ENCODE peak calls at places on chromosome 19, in four cellular contexts. J, I, X and K are unnamed samples.
A peak's percentile ranks its signal among the peaks of the same experiment; 100 is the strongest.

GRCh38 chr19:3350014-3350663 is 16.2 kb upstream of the NFIC start:
- DNase-seq in J (peak; percentile 37), I (no peak), X (peak; percentile 59), K (no peak)

GRCh38 chr19:2538096-2538757 is 62.3 kb downstream of the GADD45B start:
- DNase-seq in J (no peak), I (no peak), X (no peak), K (no peak)

GRCh38 chr19:35812220-35813042 is at the start of gene PRODH2:
- DNase-seq in J (no peak), I (no peak), X (no peak), K (no peak)

GRCh38 chr19:4474504-4475136 is 2.5 kb downstream of the HDGFL2 start:
- DNase-seq in J (no peak), I (no peak), X (no peak), K (no peak)

GRCh38 chr19:33797821-33798633 is 1.4 kb downstream of the KCTD15 start:
- DNase-seq in J (no peak), I (peak; percentile 82), X (peak; percentile 84), K (no peak)

GRCh38 chr19:46040952-46041500 is at the start of gene IGFL4:
- DNase-seq in J (no peak), I (no peak), X (no peak), K (no peak)

GRCh38 chr19:56170261-56170660 is 5.5 kb upstream of the GALP start:
- DNase-seq in J (peak; percentile 91), I (peak; percentile 45), X (no peak), K (no peak)

GRCh38 chr19:53865918-53866696 is 1.6 kb upstream of the MYADM start:
- DNase-seq in J (no peak), I (peak; percentile 80), X (peak; percentile 82), K (peak; percentile 15)

GRCh38 chr19:51012661-51013190 is 6.8 kb downstream of the KLK10 start:
- DNase-seq in J (no peak), I (no peak), X (no peak), K (no peak)

GRCh38 chr19:40594657-40595077 is 6.5 kb upstream of the LTBP4 start:
- DNase-seq in J (no peak), I (no peak), X (no peak), K (no peak)
- TF ChIP-seq CTCF in J (no peak), I (no peak), X (no peak), K (no peak)

GRCh38 chr19:57664269-57665127 is 4.2 kb upstream of the ZSCAN4 start:
- DNase-seq in J (peak; percentile 70), I (peak; percentile 60), X (peak; percentile 47), K (no peak)
- H3K4me3 ChIP-seq in J (peak overlapping the region; percentile 73), I (peak overlapping the region; percentile 46), X (peak overlapping the region; percentile 38), K (peak overlapping the region; percentile 55)

GRCh38 chr19:48117515-48118330 is 7.1 kb upstream of the PLA2G4C start:
- DNase-seq in J (no peak), I (no peak), X (no peak), K (no peak)
- TF ChIP-seq CTCF in J (no peak), I (no peak), X (no peak), K (no peak)

GRCh38 chr19:32570081-32570785 is 10.8 kb upstream of the PDCD5 start:
- DNase-seq in J (peak; percentile 50), I (peak; percentile 19), X (peak; percentile 47), K (peak; percentile 5)
- H3K4me3 ChIP-seq in J (no peak overlapping the region), I (no peak overlapping the region), X (no peak overlapping the region), K (no peak overlapping the region)

GRCh38 chr19:58471736-58472135 is 4.4 kb upstream of the ZNF446 start:
- DNase-seq in J (no peak), I (no peak), X (no peak), K (no peak)

GRCh38 chr19:58469241-58470013 is 2.5 kb downstream of the ZNF324 start:
- DNase-seq in J (no peak), I (no peak), X (no peak), K (no peak)

GRCh38 chr19:58466089-58466759 is 656 bp upstream of the ZNF324 start:
- DNase-seq in J (no peak), I (no peak), X (no peak), K (no peak)

GRCh38 chr19:58468216-58468839 is 1.4 kb downstream of the ZNF324 start:
- DNase-seq in J (no peak), I (no peak), X (no peak), K (no peak)

DNA sequence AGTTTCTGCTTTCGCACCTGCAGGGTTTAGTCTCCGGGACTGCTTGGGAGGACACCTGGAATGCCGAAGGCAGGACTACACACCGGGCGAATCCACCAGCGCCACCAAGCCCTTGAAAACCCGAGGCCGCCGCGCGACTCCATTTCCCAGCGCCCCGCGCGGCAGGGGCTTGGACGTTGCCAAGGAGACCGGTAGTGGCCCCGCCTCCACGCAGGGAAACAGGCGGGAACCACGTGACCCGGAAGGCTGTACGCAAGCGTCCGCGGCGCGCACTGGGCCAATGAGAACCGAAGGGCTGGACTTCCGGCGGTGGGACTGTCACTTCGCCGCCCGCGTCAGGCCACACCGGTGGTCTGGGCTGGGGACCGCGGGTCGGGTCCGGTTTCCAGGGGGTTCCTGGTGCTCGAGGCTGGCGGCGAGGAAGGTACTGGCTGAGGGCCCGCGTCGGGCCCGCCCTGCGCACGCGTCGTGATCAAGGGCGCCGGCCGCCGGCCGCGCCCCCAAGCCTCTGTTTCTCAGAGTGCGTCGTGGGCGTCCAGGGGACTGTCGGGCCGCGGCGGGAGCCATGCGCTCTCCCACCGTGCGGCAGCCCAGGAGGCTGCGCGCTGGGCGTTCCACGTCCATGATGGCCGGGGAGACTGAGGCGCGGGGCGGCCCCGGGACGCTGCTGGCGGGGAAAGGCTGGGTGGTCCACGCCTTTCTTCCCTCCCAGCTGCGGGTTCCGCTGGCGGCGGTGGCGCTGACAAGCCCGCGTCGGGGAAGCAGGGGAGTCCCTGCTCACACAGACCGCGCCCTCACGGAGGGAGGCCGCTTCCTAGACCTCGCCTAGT is at the start of gene ZNF324:
- DNase-seq in J (peak; percentile 97), I (peak; percentile 99), X (peak; percentile 99), K (peak; percentile 97)
- TF ChIP-seq CTCF in J (no peak), I (no peak), X (no peak), K (no peak)

GRCh38 chr19:7829162-7829520 is 877 bp upstream of the EVI5L start:
- DNase-seq in J (no peak), I (no peak), X (no peak), K (no peak)
- H3K4me3 ChIP-seq in J (peak overlapping the region; percentile 44), I (no peak overlapping the region), X (peak overlapping the region; percentile 22), K (peak overlapping the region; percentile 57)